ENCODE peak calls at places on chromosomes 13 and 19, in nine cellular contexts. N is trophoblast cell; E is hypothalamus; H is ACHN; U is suprapubic skin; L is HEK293T; R is activated naive CD4-positive, alpha-beta T cell treated with anti-CD3 and anti-CD28 coated beads, Interleukin-2, amount 10 ng/mL, durations not matched to agents 7 days and 5 days; Y is H9; K is EL. O is an unnamed sample.

GRCh38 chr19:12484011-12484370 is 625 bp downstream of the ZNF709 start:
- DNase-seq in E (no peak), N (no peak), L (peak), R (no peak), H (no peak), K (no peak), Y (no peak), U (no peak), O (no peak)

GRCh38 chr13:76522083-76522755 is 364.0 kb downstream of the KCTD12 start:
- DNase-seq in N (peak), R (no peak), E (no peak), U (no peak), Y (peak), H (no peak), L (peak), K (peak), O (no peak)

GRCh38 chr19:48445256-48445605 is 552 bp upstream of the GRWD1 start:
- DNase-seq in L (peak), U (peak), E (no peak), Y (peak), R (no peak), K (peak), N (peak), H (peak), O (peak)

GRCh38 chr19:2047449-2048103 is 3.5 kb downstream of the MKNK2 start:
- DNase-seq in K (peak), L (no peak), Y (peak), E (no peak), N (peak), U (peak), H (peak), R (no peak), O (peak)

GRCh38 chr13:111249637-111250360 is 70.6 kb upstream of the TEX29 start:
- DNase-seq in H (no peak), K (no peak), L (no peak), N (peak), U (no peak), E (no peak), Y (no peak), R (no peak), O (no peak)

GRCh38 chr19:2524840-2525723 is 49.2 kb downstream of the GADD45B start:
- DNase-seq in K (peak), E (no peak), R (no peak), L (no peak), N (peak), U (no peak), H (peak), Y (no peak), O (peak)

GRCh38 chr19:2475702-2476450 is at the start of gene GADD45B:
- DNase-seq in L (peak), K (peak), R (peak), U (peak), E (peak), H (peak), N (peak), Y (peak), O (peak)

GRCh38 chr19:50020481-50020880 is 4.7 kb downstream of the VRK3 start:
- DNase-seq in H (peak), N (no peak), Y (no peak), L (no peak), R (no peak), U (no peak), K (no peak), E (no peak), O (no peak)

GRCh38 chr13:48253849-48254248 is 20.8 kb downstream of the ITM2B start:
- DNase-seq in L (no peak), K (no peak), U (no peak), R (no peak), Y (no peak), H (no peak), E (no peak), N (no peak), O (no peak)

GRCh38 chr13:35887028-35887666 is 244.0 kb downstream of the DCLK1 start:
- DNase-seq in E (no peak), R (no peak), H (no peak), L (no peak), Y (no peak), N (no peak), K (no peak), U (no peak), O (no peak)

O was measured in lower leg skin.